ENCODE peak calls at places on chromosomes 5 and 9, in five cellular contexts. Y, G, K, H and O are unnamed samples.

GRCh38 chr9:135049460-135049859 is 38.0 kb upstream of the OLFM1 start:
- DNase-seq in G (no peak), H (no peak), Y (no peak), K (peak; percentile 11), O (no peak)

GRCh38 chr5:159426694-159427093 is 96.4 kb upstream of the IL12B start:
- DNase-seq in K (no peak), H (no peak), G (no peak), Y (no peak), O (no peak)

GRCh38 chr5:43038523-43038989 is 1.6 kb downstream of the ANXA2R start:
- DNase-seq in K (no peak), H (no peak), G (no peak), Y (no peak), O (peak; percentile 21)

GRCh38 chr9:113633782-113634596 is 170.5 kb downstream of the RGS3 start:
- DNase-seq in G (peak; percentile 20), Y (no peak), H (no peak), K (peak; percentile 42), O (no peak)

GRCh38 chr9:92749934-92750315 is 14.7 kb downstream of the BICD2 start:
- DNase-seq in Y (no peak), G (no peak), K (no peak), H (no peak), O (no peak)

GRCh38 chr5:134077926-134078580 is 36.4 kb upstream of the TCF7 start:
- DNase-seq in Y (no peak), K (peak; percentile 34), H (no peak), G (no peak), O (no peak)

GRCh38 chr5:64666058-64666457 is 24.2 kb upstream of the SHISAL2B start:
- DNase-seq in Y (peak; percentile 48), H (no peak), K (no peak), G (no peak), O (no peak)

GRCh38 chr9:134403682-134404301 is 77.5 kb downstream of the RXRA start:
- DNase-seq in H (peak; percentile 87), K (peak; percentile 92), G (peak; percentile 62), Y (no peak), O (peak; percentile 58)

GRCh38 chr5:133952729-133953567 is 15.5 kb downstream of the C5orf15 start:
- DNase-seq in H (peak; percentile 27), Y (peak; percentile 92), K (peak; percentile 87), G (peak; percentile 74), O (no peak)

GRCh38 chr5:17910318-17910717 is 276.1 kb downstream of the TAF11L14 start:
- DNase-seq in K (no peak), Y (no peak), G (no peak), H (no peak), O (no peak)

GRCh38 chr5:55407059-55407684 is 99.4 kb downstream of the MTREX start:
- DNase-seq in G (no peak), Y (peak; percentile 46), K (no peak), H (no peak), O (no peak)

GRCh38 chr5:67268233-67269011 is 71.8 kb upstream of the CD180 start:
- DNase-seq in Y (peak; percentile 88), H (peak; percentile 71), K (peak; percentile 95), G (peak; percentile 75), O (no peak)

GRCh38 chr5:103330875-103331274 is 72.3 kb downstream of the MACIR start:
- DNase-seq in G (no peak), Y (no peak), H (no peak), K (no peak), O (no peak)

GRCh38 chr5:148791334-148791667 is 35.1 kb upstream of the ADRB2 start:
- DNase-seq in G (no peak), K (no peak), Y (peak; percentile 38), H (no peak), O (no peak)

GRCh38 chr9:116661037-116661954 is 25.8 kb upstream of the TRIM32 start:
- DNase-seq in K (no peak), H (no peak), Y (peak; percentile 63), G (no peak), O (no peak)

GRCh38 chr9:133477992-133478850 is 678 bp downstream of the SLC2A6 start:
- DNase-seq in K (no peak), G (no peak), H (peak; percentile 43), Y (peak; percentile 6), O (no peak)

GRCh38 chr5:72138943-72139467 is 31.7 kb downstream of the MAP1B start:
- DNase-seq in K (no peak), H (no peak), G (no peak), Y (peak; percentile 95), O (no peak)

GRCh38 chr5:125411163-125412050 is 665.0 kb upstream of the ZNF608 start:
- DNase-seq in H (no peak), G (no peak), Y (peak; percentile 6), K (peak; percentile 59), O (no peak)

GRCh38 chr5:104344809-104345512 is 782.4 kb upstream of the NUDT12 start:
- DNase-seq in K (no peak), G (no peak), H (no peak), Y (no peak), O (no peak)

GRCh38 chr9:110214956-110215355 is 7.0 kb upstream of the C9orf152 start:
- DNase-seq in Y (no peak), H (no peak), K (no peak), G (no peak), O (no peak)

GRCh38 chr5:65186646-65187227 is 295.0 kb downstream of the ADAMTS6 start:
- DNase-seq in K (no peak), H (no peak), Y (no peak), G (no peak), O (no peak)

GRCh38 chr9:2966846-2967372 is 123.0 kb upstream of the PUM3 start:
- DNase-seq in H (no peak), G (no peak), K (no peak), Y (no peak), O (no peak)

GRCh38 chr5:125229556-125229955 is 483.1 kb upstream of the ZNF608 start:
- DNase-seq in K (no peak), Y (no peak), H (no peak), G (no peak), O (no peak)

GRCh38 chr9:77800924-77801551 is 152.9 kb upstream of the GNA14 start:
- DNase-seq in H (no peak), K (no peak), Y (no peak), G (no peak), O (no peak)

GRCh38 chr9:124286292-124286931 is 28.7 kb downstream of the NEK6 start:
- DNase-seq in K (no peak), Y (peak; percentile 89), H (no peak), G (peak; percentile 87), O (peak; percentile 41)

GRCh38 chr5:167285591-167285990 is 1005.9 kb upstream of the WWC1 start:
- DNase-seq in H (no peak), K (no peak), G (no peak), Y (no peak), O (no peak)

GRCh38 chr9:104905931-104906330 is 22.0 kb downstream of the ABCA1 start:
- DNase-seq in G (no peak), Y (no peak), H (no peak), K (no peak), O (no peak)

GRCh38 chr9:35790385-35791291 is 753 bp upstream of the NPR2 start:
- DNase-seq in G (peak; percentile 54), Y (peak; percentile 73), H (peak; percentile 67), K (peak; percentile 92), O (peak; percentile 39)

GRCh38 chr9:117682955-117683710 is 21.1 kb upstream of the TLR4 start:
- DNase-seq in Y (no peak), K (no peak), H (no peak), G (no peak), O (no peak)

GRCh38 chr5:69364414-69364813 is 4.9 kb downstream of the AK6 start:
- DNase-seq in K (no peak), Y (peak; percentile 20), H (no peak), G (no peak), O (no peak)

GRCh38 chr5:158700231-158700996 is 399.3 kb downstream of the EBF1 start:
- DNase-seq in K (no peak), H (no peak), G (no peak), Y (no peak), O (no peak)

GRCh38 chr9:4793412-4794005 is 765 bp downstream of the RCL1 start:
- DNase-seq in Y (peak; percentile 4), H (no peak), G (no peak), K (no peak), O (no peak)

GRCh38 chr5:150484964-150485769 is 22.8 kb upstream of the NDST1 start:
- DNase-seq in H (no peak), K (no peak), G (no peak), Y (peak; percentile 25), O (no peak)

GRCh38 chr5:76580983-76581382 is 42.2 kb downstream of the F2RL2 start:
- DNase-seq in Y (no peak), K (no peak), H (no peak), G (no peak), O (no peak)

GRCh38 chr5:76582252-76583162 is 40.7 kb downstream of the F2RL2 start:
- DNase-seq in K (no peak), H (no peak), Y (no peak), G (no peak), O (no peak)

GRCh38 chr5:76585783-76586217 is 37.4 kb downstream of the F2RL2 start:
- DNase-seq in Y (no peak), K (no peak), H (no peak), G (no peak), O (no peak)

GRCh38 chr5:76586531-76586930 is 36.7 kb downstream of the F2RL2 start:
- DNase-seq in G (no peak), K (no peak), Y (no peak), H (no peak), O (no peak)

GRCh38 chr5:76583163-76584047 is 39.8 kb downstream of the F2RL2 start:
- DNase-seq in K (no peak), Y (no peak), G (no peak), H (no peak), O (no peak)
- TF ChIP-seq CTCF in K (no peak), Y (peak; percentile 80), G (peak; percentile 28), H (peak; percentile 45), O (peak; percentile 56)

DNA sequence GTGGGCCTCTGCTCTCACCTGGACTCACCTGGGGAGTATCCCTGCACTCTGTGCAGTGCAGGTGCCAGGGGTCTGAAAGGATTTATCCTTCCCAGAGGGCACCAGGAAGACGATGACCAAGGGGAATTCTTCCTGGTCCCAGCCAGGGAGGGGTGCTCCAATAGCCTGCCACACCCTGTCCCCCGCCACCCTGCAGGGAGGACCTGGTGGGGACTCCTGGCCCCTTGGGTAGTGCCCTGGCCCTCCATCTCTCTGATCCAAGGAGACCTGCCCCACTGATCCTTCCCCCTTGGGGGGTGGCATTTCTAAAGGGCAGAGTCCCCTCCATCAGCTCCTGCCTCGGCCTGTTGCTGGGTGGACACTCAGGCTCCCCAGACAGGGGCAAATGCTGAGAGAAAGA is 70.7 kb downstream of the NTNG2 start:
- DNase-seq in H (no peak), K (no peak), G (no peak), Y (no peak), O (no peak)
- TF ChIP-seq CTCF in H (no peak), K (no peak), G (no peak), Y (no peak), O (no peak)

DNA sequence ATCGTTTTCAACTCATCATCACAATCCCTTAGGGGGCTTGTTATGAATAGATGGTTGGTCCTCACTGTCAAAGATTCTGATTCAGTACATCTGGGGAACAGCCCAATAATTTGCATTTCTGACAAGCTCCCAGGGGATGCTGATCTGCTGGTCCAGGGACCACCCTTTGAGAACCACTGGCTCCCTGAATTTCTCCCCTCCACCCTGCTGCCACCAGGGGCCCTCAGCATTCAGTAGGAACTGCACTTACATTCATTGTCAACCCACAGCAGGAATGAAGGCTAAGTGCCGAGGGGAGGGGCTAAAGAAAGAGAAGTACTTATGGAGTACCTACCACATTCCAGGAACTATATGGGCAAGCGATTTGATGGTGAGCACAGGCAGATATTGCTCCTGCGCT is 85.9 kb downstream of the BOD1 start:
- DNase-seq in H (no peak), G (no peak), Y (no peak), K (no peak), O (no peak)
- TF ChIP-seq CTCF in H (no peak), G (no peak), Y (peak; percentile 49), K (no peak), O (no peak)

GRCh38 chr5:173689713-173690360 is 73.4 kb upstream of the BOD1 start:
- DNase-seq in Y (no peak), K (no peak), H (no peak), G (no peak), O (no peak)
- TF ChIP-seq CTCF in Y (no peak), K (no peak), H (peak; percentile 48), G (no peak), O (no peak)